ENCODE peak calls at places on chromosome 21, in nine cellular contexts. E is heart left ventricle, R is right lobe of liver, K is PC-9, A is esophagus squamous epithelium, Q is IMR-90, V is breast epithelium, B is fibroblast of lung, Z is osteoblast. N is an unnamed sample. For H3K4me1, the result is how much of the 10 kb centered on the place peaks cover.

GRCh38 chr21:37281993-37282392 is 14.9 kb upstream of the VPS26C start:
- DNase-seq in E (no peak), R (no peak), K (no peak), A (no peak), Q (no peak), V (no peak), B (no peak), Z (no peak), N (no peak)

GRCh38 chr21:24275613-24276012 is 1331.7 kb downstream of the MRPL39 start:
- DNase-seq in E (no peak), R (no peak), K (no peak), A (no peak), Q (no peak), V (no peak), B (no peak), Z (no peak), N (no peak)

GRCh38 chr21:38769253-38769780 is 36.4 kb upstream of the ETS2 start:
- DNase-seq in E (no peak), R (no peak), K (no peak), A (no peak), Q (peak), V (no peak), B (peak), Z (peak), N (no peak)

GRCh38 chr21:17461014-17461413 is 51.8 kb upstream of the CXADR start:
- DNase-seq in E (peak), R (no peak), K (no peak), A (no peak), Q (peak), V (no peak), B (peak), Z (peak), N (no peak)

GRCh38 chr21:39451332-39452206 is at the start of gene SH3BGR:
- DNase-seq in E (peak), R (peak), K (no peak), A (no peak), Q (no peak), V (peak), B (no peak), Z (peak), N (no peak)

GRCh38 chr21:16979574-16979973 is 533.3 kb upstream of the CXADR start:
- DNase-seq in E (no peak), R (no peak), K (no peak), A (no peak), Q (no peak), V (no peak), B (no peak), Z (no peak), N (no peak)

GRCh38 chr21:36159356-36159921 is 2.8 kb downstream of the DOP1B start:
- DNase-seq in E (no peak), R (peak), K (peak), A (no peak), Q (no peak), V (no peak), B (no peak), Z (no peak), N (no peak)

GRCh38 chr21:26837539-26837938 is 7.7 kb downstream of the ADAMTS1 start:
- DNase-seq in E (no peak), R (no peak), K (no peak), A (no peak), Q (no peak), V (no peak), B (peak), Z (no peak), N (no peak)

GRCh38 chr21:21666689-21667088 is 668.5 kb downstream of the NCAM2 start:
- DNase-seq in E (no peak), R (no peak), K (no peak), A (no peak), Q (no peak), V (no peak), B (no peak), Z (no peak), N (no peak)

GRCh38 chr21:23463365-23463764 is 2143.9 kb downstream of the MRPL39 start:
- DNase-seq in E (no peak), R (no peak), K (no peak), A (no peak), Q (no peak), V (no peak), B (no peak), Z (no peak), N (no peak)

GRCh38 chr21:37139154-37139553 is 66.1 kb downstream of the TTC3 start:
- DNase-seq in E (no peak), R (no peak), K (no peak), A (no peak), Q (no peak), V (no peak), B (no peak), Z (no peak), N (no peak)

DNA sequence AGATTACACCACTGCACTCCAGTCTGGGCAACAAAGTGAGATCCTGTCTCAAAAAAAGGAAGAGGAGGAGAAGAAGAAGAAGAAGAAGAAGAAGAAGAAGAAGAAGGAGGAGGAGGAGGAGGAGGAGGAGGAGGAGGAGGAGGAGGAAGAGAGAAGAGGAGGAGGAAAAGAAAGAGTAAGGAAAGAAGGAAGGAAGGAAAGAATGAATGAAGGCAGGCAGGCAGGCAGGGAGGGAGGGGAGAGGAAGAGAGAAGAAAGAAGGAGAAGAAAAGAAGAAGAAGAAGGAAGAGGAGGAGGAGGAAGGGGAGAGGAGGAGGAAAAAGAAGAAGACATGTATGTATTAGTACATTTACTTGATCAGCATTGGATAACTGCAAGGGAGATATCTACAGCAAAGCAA is 26.7 kb downstream of the MIS18A start:
- DNase-seq in E (no peak), R (no peak), K (no peak), A (no peak), Q (no peak), V (no peak), B (no peak), Z (no peak), N (no peak)
- H3K4me1 ChIP-seq in E (under half), R (under half), K (under half), A (under half), Q (under half), V (under half), B (under half), Z (under half), N (under half)

DNA sequence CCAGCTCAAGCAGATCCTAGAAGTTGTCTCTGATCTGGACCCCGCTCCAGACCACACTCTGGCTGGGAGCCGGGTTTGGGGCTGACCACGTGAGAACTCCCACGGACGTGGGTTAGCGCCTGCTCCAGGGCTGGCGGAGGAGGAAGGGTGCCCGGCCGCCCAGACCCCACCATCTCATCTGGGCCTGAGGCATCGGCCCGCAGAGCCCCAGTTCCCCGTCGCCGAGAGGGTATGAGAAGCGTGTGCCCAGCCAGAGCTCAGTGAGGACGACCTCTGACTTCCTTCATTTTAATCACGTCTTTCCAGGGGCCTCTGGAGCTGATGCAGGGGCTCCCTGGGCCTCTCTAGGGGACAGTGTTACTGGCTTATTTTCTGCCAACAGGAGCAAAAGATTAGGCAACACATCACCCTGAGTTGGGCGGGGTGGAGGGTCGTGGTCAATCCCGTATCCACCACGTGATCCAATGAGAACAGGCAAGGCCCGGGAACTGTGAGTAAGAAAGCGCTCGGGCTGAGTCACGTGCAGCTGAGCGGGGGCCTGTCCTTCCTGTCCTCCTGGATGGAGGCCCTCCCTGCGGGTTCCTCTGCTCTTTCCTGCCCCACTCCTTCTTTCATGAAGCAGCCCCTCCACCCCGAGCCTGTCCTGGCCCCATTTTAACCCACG is 81.1 kb downstream of the SIK1 start:
- DNase-seq in E (no peak), R (no peak), K (no peak), A (no peak), Q (peak), V (no peak), B (peak), Z (peak), N (no peak)
- TF ChIP-seq CTCF in E (no peak), R (no peak), K (no peak), A (no peak), Q (no peak), V (no peak), B (no peak), Z (no peak), N (no peak)

GRCh38 chr21:41761211-41762181 is 5.4 kb downstream of the RIPK4 start:
- DNase-seq in E (no peak), R (peak), K (peak), A (no peak), Q (no peak), V (no peak), B (no peak), Z (peak), N (peak)
- H3K4me3 ChIP-seq in E (peak), R (peak), K (peak), A (peak), Q (no peak), V (peak), B (no peak), Z (peak), N (peak)

GRCh38 chr21:41321211-41321907 is 4.8 kb downstream of the FAM3B start:
- DNase-seq in E (no peak), R (no peak), K (no peak), A (no peak), Q (no peak), V (no peak), B (no peak), Z (peak), N (no peak)

GRCh38 chr21:41325138-41325537 is 8.5 kb downstream of the FAM3B start:
- DNase-seq in E (no peak), R (no peak), K (no peak), A (no peak), Q (no peak), V (no peak), B (no peak), Z (no peak), N (no peak)

GRCh38 chr21:41322496-41323382 is 6.1 kb downstream of the FAM3B start:
- DNase-seq in E (no peak), R (no peak), K (no peak), A (no peak), Q (no peak), V (no peak), B (no peak), Z (peak), N (no peak)

GRCh38 chr21:41319273-41319672 is 2.7 kb downstream of the FAM3B start:
- DNase-seq in E (no peak), R (no peak), K (no peak), A (no peak), Q (no peak), V (no peak), B (no peak), Z (peak), N (no peak)

DNA sequence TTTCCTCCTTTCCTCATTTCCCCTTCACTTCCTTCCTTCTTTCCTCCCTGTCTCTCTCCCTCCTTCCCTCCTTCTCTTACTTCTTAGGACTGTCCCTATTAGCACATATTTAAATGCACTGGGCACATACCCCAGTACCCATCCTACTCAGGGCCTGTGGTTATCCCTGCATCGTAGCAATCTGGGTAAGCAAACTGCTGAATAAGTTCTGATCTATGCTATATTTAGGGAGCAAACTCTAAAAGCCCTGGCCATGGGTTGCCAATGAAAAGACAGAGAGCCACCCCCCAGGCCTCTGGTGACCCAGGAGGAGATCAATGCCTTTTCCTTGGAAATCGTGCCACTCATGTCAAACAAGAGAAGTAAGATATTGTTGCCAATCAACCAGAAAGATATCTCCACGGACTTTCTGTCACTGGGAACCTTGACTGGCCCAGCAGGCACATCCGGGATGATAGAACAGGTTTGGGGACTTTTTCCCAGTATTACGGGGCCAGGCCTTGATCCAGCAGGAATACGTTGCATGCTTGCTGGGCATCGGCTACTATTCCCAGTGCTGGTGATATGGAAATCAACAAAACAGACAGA is 5.4 kb downstream of the FAM3B start:
- DNase-seq in E (no peak), R (no peak), K (no peak), A (no peak), Q (no peak), V (no peak), B (no peak), Z (peak), N (no peak)
- H3K4me1 ChIP-seq in E (under half), R (under half), K (under half), A (under half), Q (under half), V (under half), B (under half), Z (under half), N (under half)

DNA sequence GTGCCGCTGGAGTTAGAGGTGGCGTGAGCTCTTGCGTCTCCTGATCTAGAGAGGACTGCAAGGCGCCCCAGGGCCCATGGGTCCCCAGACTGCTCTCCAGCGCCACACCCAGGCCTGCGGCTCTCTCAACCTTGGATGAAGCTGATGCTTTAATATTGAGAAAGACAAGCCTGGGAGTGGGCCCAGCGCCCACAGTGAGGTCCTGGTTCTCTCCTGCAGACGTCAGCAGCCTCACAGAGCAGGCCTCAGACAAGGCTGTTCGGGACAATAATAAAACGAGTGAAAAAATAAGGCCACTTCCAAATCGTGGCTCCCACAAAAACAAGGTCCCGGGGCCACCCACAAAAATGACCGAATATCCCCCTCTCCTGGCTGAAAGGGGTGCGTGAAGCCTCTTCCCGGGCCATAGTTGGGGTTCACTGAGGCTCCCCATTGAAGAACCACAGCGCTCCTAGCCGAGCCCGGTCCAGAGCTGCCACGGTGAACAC is 6.0 kb upstream of the DNMT3L start:
- DNase-seq in E (no peak), R (no peak), K (no peak), A (no peak), Q (no peak), V (no peak), B (peak), Z (peak), N (peak)
- TF ChIP-seq CTCF in E (peak), R (no peak), K (peak), A (peak), Q (peak), V (no peak), B (no peak), Z (peak), N (peak)

GRCh38 chr21:33362044-33362555 is 37.3 kb downstream of the IFNAR1 start:
- DNase-seq in E (no peak), R (no peak), K (no peak), A (peak), Q (no peak), V (no peak), B (no peak), Z (no peak), N (no peak)
- H3K4me3 ChIP-seq in E (no peak), R (no peak), K (no peak), A (peak), Q (no peak), V (no peak), B (no peak), Z (no peak), N (peak)

DNA sequence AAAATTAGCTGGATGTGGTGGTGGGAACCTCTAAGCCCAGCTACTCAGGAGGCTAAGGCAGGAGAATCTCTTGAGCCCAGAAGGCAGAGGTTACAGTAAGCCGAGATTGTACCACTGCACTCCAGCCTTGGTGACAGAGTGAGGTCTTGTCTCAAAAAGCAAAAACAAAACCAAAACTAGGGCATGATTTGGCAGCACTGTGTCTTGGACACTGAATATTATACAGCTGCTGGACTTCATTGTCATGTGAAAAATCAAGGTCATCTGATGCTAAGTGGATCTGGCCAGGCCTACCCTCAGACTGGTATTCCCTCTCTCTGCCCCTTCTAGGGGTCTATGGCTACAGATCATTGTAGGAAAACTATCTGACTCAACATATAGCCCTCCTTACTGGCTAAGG is 55.2 kb upstream of the MRPS6 start:
- DNase-seq in E (no peak), R (no peak), K (no peak), A (no peak), Q (no peak), V (no peak), B (no peak), Z (no peak), N (no peak)
- H3K4me1 ChIP-seq in E (under half), R (under half), K (under half), A (under half), Q (under half), V (under half), B (under half), Z (under half), N (under half)

GRCh38 chr21:33386222-33386784 is 16.9 kb upstream of the IFNGR2 start:
- DNase-seq in E (no peak), R (no peak), K (no peak), A (no peak), Q (no peak), V (no peak), B (no peak), Z (no peak), N (no peak)
- TF ChIP-seq CTCF in E (no peak), R (no peak), K (no peak), A (no peak), Q (peak), V (no peak), B (peak), Z (no peak), N (no peak)

GRCh38 chr21:44742418-44743153 is 31.2 kb upstream of the TSPEAR start:
- DNase-seq in E (no peak), R (no peak), K (no peak), A (no peak), Q (peak), V (no peak), B (peak), Z (peak), N (no peak)

GRCh38 chr21:44739316-44739715 is 27.9 kb upstream of the TSPEAR start:
- DNase-seq in E (no peak), R (no peak), K (no peak), A (no peak), Q (no peak), V (no peak), B (no peak), Z (no peak), N (no peak)

GRCh38 chr21:44740721-44741120 is 29.3 kb upstream of the TSPEAR start:
- DNase-seq in E (no peak), R (no peak), K (no peak), A (no peak), Q (no peak), V (no peak), B (no peak), Z (no peak), N (no peak)

GRCh38 chr21:44738621-44739020 is 27.2 kb upstream of the TSPEAR start:
- DNase-seq in E (no peak), R (no peak), K (no peak), A (no peak), Q (no peak), V (no peak), B (no peak), Z (no peak), N (no peak)

GRCh38 chr21:44741921-44742320 is 30.5 kb upstream of the TSPEAR start:
- DNase-seq in E (no peak), R (peak), K (no peak), A (no peak), Q (no peak), V (no peak), B (no peak), Z (no peak), N (no peak)
- H3K4me3 ChIP-seq in E (no peak), R (no peak), K (no peak), A (no peak), Q (no peak), V (no peak), B (no peak), Z (no peak), N (no peak)